ENCODE peak calls at places on chromosomes 3 and 15, in seven cellular contexts. N, I, Q, S, O, Y and J are unnamed samples.

GRCh38 chr3:31755911-31756658 is 223.4 kb downstream of the STT3B start:
- DNase-seq in O (no peak), Y (no peak), S (no peak), Q (no peak), I (no peak), N (no peak), J (no peak)

GRCh38 chr15:59062985-59063384 is 42.0 kb upstream of the CCNB2 start:
- DNase-seq in I (no peak), Y (no peak), O (peak), Q (no peak), N (no peak), S (no peak), J (no peak)

GRCh38 chr15:55707523-55707922 is 35.4 kb downstream of the PRTG start:
- DNase-seq in S (no peak), Q (no peak), Y (no peak), O (no peak), N (no peak), I (no peak), J (no peak)

GRCh38 chr3:74267583-74268184 is 346.8 kb downstream of the CNTN3 start:
- DNase-seq in I (peak), O (peak), S (no peak), Q (peak), N (no peak), Y (peak), J (peak)

GRCh38 chr3:5002174-5002870 is 23.1 kb downstream of the BHLHE40 start:
- DNase-seq in S (no peak), O (no peak), Y (no peak), N (peak), Q (no peak), I (no peak), J (no peak)

GRCh38 chr3:189169728-189170127 is 2.0 kb upstream of the TPRG1 start:
- DNase-seq in Q (no peak), O (no peak), S (no peak), I (no peak), N (no peak), Y (no peak), J (no peak)

GRCh38 chr3:138082085-138082991 is 33.1 kb downstream of the DZIP1L start:
- DNase-seq in Q (peak), O (peak), I (no peak), S (peak), Y (no peak), N (no peak), J (peak)

GRCh38 chr3:145767909-145768308 is 393.1 kb downstream of the PLOD2 start:
- DNase-seq in N (no peak), S (no peak), O (peak), Q (peak), I (no peak), Y (no peak), J (no peak)

GRCh38 chr3:135516143-135516542 is 449.4 kb upstream of the PPP2R3A start:
- DNase-seq in Q (peak), Y (no peak), O (no peak), N (no peak), S (no peak), I (no peak), J (no peak)

GRCh38 chr15:79078763-79079395 is 11.7 kb downstream of the RASGRF1 start:
- DNase-seq in Q (no peak), O (no peak), I (no peak), Y (no peak), S (no peak), N (no peak), J (no peak)

GRCh38 chr15:60751985-60752952 is 273.3 kb upstream of the ICE2 start:
- DNase-seq in Q (peak), I (peak), Y (peak), O (peak), S (peak), N (no peak), J (no peak)

GRCh38 chr3:141051641-141052569 is 758 bp downstream of the SPSB4 start:
- DNase-seq in Y (no peak), N (no peak), Q (peak), I (peak), O (peak), S (no peak), J (no peak)

GRCh38 chr3:17745894-17746293 is 3.5 kb upstream of the TBC1D5 start:
- DNase-seq in N (no peak), I (no peak), O (no peak), Y (no peak), Q (no peak), S (no peak), J (no peak)

GRCh38 chr3:155110021-155110420 is 29.9 kb downstream of the MME start:
- DNase-seq in N (no peak), I (no peak), Y (no peak), Q (no peak), O (no peak), S (no peak), J (no peak)

GRCh38 chr15:85383470-85384148 is 3.2 kb downstream of the AKAP13 start:
- DNase-seq in O (no peak), I (no peak), Q (no peak), S (no peak), N (no peak), Y (no peak), J (no peak)

GRCh38 chr15:96290679-96291078 is 39.8 kb upstream of the NR2F2 start:
- DNase-seq in I (no peak), S (no peak), N (no peak), O (no peak), Q (no peak), Y (no peak), J (no peak)

GRCh38 chr3:106587581-106587980 is 718.8 kb upstream of the CBLB start:
- DNase-seq in S (no peak), Q (no peak), I (no peak), O (no peak), Y (no peak), N (no peak), J (no peak)

GRCh38 chr3:99662838-99663570 is 24.6 kb downstream of the COL8A1 start:
- DNase-seq in I (no peak), Q (no peak), S (no peak), N (no peak), Y (no peak), O (no peak), J (no peak)

GRCh38 chr3:56917740-56918568 is 116.2 kb upstream of the ARHGEF3 start:
- DNase-seq in I (no peak), Q (no peak), S (no peak), O (no peak), N (no peak), Y (no peak), J (peak)

GRCh38 chr3:129627350-129628168 is 21.1 kb upstream of the PLXND1 start:
- DNase-seq in I (peak), N (peak), S (peak), O (peak), Q (peak), Y (peak), J (peak)

GRCh38 chr3:33057320-33058298 is 39.3 kb downstream of the GLB1 start:
- DNase-seq in O (no peak), Y (no peak), I (no peak), S (no peak), Q (peak), N (no peak), J (no peak)

GRCh38 chr3:153400641-153401040 is 238.6 kb downstream of the RAP2B start:
- DNase-seq in Q (no peak), I (no peak), O (peak), N (no peak), S (no peak), Y (no peak), J (no peak)

GRCh38 chr3:73036694-73037368 is 24.6 kb upstream of the EBLN2 start:
- DNase-seq in Y (no peak), N (no peak), O (peak), Q (no peak), I (no peak), S (no peak), J (no peak)

GRCh38 chr3:197613187-197613586 is 57.4 kb upstream of the BDH1 start:
- DNase-seq in S (no peak), N (peak), Q (no peak), I (no peak), Y (no peak), O (no peak), J (no peak)

GRCh38 chr15:85004551-85004950 is 22.9 kb downstream of the PDE8A start:
- DNase-seq in Q (no peak), I (no peak), O (no peak), N (no peak), S (no peak), Y (no peak), J (no peak)

GRCh38 chr15:80160570-80161156 is 7.9 kb downstream of the FAH start:
- DNase-seq in S (peak), Q (peak), I (no peak), O (peak), N (no peak), Y (peak), J (peak)

GRCh38 chr15:77672110-77672509 is 39.4 kb upstream of the LINGO1 start:
- DNase-seq in O (no peak), Q (no peak), Y (no peak), N (no peak), S (no peak), I (no peak), J (no peak)

GRCh38 chr3:14511623-14511965 is 28.5 kb downstream of the GRIP2 start:
- DNase-seq in I (no peak), N (no peak), S (no peak), Y (no peak), Q (no peak), O (no peak), J (no peak)

GRCh38 chr3:164521139-164521538 is 557.2 kb downstream of the SI start:
- DNase-seq in Q (no peak), O (no peak), I (no peak), N (no peak), Y (no peak), S (no peak), J (no peak)

GRCh38 chr15:78671626-78672211 is 30.7 kb upstream of the CHRNB4 start:
- DNase-seq in N (no peak), O (no peak), Y (no peak), S (no peak), I (no peak), Q (no peak), J (no peak)

GRCh38 chr15:85316244-85316934 is 64.0 kb upstream of the AKAP13 start:
- DNase-seq in S (no peak), Y (no peak), Q (peak), N (peak), O (peak), I (no peak), J (no peak)

GRCh38 chr3:48429416-48430358 is at the start of gene PLXNB1:
- DNase-seq in N (peak), Q (peak), S (peak), I (peak), Y (peak), O (peak), J (no peak)

GRCh38 chr3:8529197-8529637 is 27.6 kb downstream of the LMCD1 start:
- DNase-seq in Q (peak), S (peak), Y (peak), I (no peak), N (no peak), O (peak), J (no peak)

GRCh38 chr15:83810110-83810509 is 156.2 kb downstream of the ADAMTSL3 start:
- DNase-seq in O (peak), I (no peak), S (no peak), N (no peak), Q (no peak), Y (no peak), J (no peak)

GRCh38 chr3:148881286-148881685 is 16.2 kb downstream of the CPA3 start:
- DNase-seq in N (no peak), Y (no peak), Q (peak), S (no peak), I (no peak), O (peak), J (no peak)
- H3K4me3 ChIP-seq in N (no peak), Y (no peak), Q (no peak), S (no peak), I (no peak), O (no peak), J (no peak)

GRCh38 chr15:74300057-74300620 is 64.0 kb downstream of the CCDC33 start:
- DNase-seq in I (no peak), Y (no peak), S (no peak), Q (no peak), O (no peak), N (no peak), J (no peak)

GRCh38 chr15:74297867-74298266 is 61.7 kb downstream of the CCDC33 start:
- DNase-seq in Q (no peak), S (no peak), Y (no peak), N (no peak), I (no peak), O (no peak), J (no peak)

GRCh38 chr15:74293021-74293810 is 57.1 kb downstream of the CCDC33 start:
- DNase-seq in I (no peak), O (no peak), Y (no peak), N (no peak), Q (no peak), S (no peak), J (no peak)

GRCh38 chr15:74294010-74294409 is 57.9 kb downstream of the CCDC33 start:
- DNase-seq in Y (no peak), S (no peak), I (no peak), Q (no peak), O (no peak), N (no peak), J (no peak)

GRCh38 chr15:74295800-74296199 is 59.7 kb downstream of the CCDC33 start:
- DNase-seq in Q (no peak), N (no peak), Y (no peak), O (no peak), I (no peak), S (no peak), J (no peak)
- TF ChIP-seq CTCF in Q (no peak), N (no peak), Y (no peak), O (no peak), I (no peak), S (no peak), J (peak)

DNA sequence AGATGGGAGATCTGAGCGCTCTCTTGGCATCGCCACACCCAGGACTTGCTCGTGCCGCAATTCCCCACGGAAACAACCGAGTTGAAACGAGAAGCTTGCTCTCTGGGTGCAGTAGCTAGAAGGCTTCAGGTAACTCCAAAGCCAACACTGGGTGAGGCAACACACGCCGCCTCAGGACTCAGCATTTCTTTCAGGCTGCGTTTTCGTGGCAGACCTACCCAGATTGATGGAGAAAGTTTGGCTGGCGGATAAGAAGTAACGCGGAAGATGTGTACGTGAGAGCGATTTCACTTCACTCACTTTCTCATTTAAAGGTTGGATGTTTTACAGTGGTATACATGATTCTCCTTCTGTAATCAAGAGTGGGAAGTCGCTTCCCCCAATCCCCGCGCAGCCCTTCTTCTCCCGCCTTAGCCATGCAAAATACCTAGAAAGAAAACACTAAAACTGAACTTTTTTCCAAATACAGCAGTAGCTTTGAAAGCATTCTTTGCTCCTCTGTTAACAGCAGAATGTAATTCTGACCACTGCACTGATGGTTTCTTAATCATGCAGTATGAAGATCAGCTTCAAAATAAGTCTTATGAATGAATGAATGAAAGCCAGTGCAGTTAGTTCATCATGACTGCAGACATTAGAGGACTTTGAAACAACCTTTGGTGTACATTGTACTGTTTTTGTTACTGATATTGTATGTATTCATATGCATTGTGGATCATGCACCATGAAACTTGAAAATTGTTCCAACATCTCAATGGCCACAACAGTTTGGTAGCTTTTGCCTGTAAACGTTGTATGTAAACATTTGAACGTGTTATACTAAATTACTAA is 1.1 kb upstream of the TNIK start:
- DNase-seq in S (no peak), Y (no peak), O (peak), N (peak), Q (peak), I (no peak), J (no peak)
- H3K4me3 ChIP-seq in S (peak), Y (peak), O (peak), N (peak), Q (peak), I (peak), J (peak)

DNA sequence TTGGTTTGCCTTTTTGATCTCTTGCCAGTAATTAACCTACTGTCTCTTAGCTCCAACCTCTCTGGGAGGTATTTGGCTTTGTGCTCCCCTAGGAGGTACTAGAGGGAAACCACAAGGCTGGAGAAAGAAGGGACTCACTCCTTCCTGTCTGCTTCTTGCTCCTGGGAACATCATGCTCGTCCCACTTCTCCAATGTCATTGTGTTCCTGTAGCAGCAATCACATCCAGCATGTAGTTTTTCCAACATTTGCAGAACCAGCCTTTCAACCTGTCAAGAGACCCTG is 12.9 kb upstream of the CRBN start:
- DNase-seq in Y (no peak), S (no peak), I (no peak), N (no peak), O (no peak), Q (no peak), J (no peak)
- TF ChIP-seq CTCF in Y (no peak), S (no peak), I (no peak), N (no peak), O (no peak), Q (no peak), J (no peak)

DNA sequence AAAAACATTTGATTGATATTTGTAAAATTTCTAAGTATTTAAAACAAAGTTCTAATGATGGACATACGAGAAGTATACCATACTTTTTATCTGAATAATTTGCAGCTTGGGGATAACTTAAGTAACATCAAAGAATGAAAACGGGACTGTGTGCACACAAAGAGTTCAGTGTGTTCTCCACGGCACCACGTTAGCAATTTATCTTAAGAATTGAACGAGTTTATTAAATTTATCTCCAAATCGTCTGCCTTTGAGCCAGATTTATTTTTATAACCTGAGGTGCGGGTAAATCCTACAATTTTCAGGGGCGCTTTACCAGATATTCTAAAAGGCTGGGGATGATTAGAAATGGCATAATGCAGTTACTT is 3.4 kb downstream of the CHD2 start:
- DNase-seq in Y (no peak), Q (no peak), S (no peak), N (no peak), O (no peak), I (no peak), J (no peak)
- H3K4me3 ChIP-seq in Y (peak), Q (peak), S (peak), N (peak), O (peak), I (no peak), J (peak)